ENCODE peak calls at places on chromosomes 3 and 15, in four cellular contexts. X, R, C and N are unnamed samples.

GRCh38 chr3:23404241-23404640 is 201.1 kb downstream of the UBE2E2 start:
- DNase-seq in C (no peak), R (no peak), X (no peak), N (no peak)

GRCh38 chr15:66824374-66824773 is 122.3 kb downstream of the SMAD6 start:
- DNase-seq in R (no peak), X (no peak), C (no peak), N (no peak)

GRCh38 chr3:107516475-107516874 is 6.3 kb upstream of the BBX start:
- DNase-seq in X (no peak), C (no peak), R (no peak), N (no peak)

GRCh38 chr3:195356151-195357086 is 85.5 kb upstream of the XXYLT1 start:
- DNase-seq in X (no peak), C (no peak), R (no peak), N (peak; percentile 77)

GRCh38 chr15:47586653-47587224 is 130.6 kb upstream of the SEMA6D start:
- DNase-seq in X (no peak), C (no peak), R (no peak), N (no peak)

GRCh38 chr3:138038725-138039462 is 28.9 kb downstream of the CLDN18 start:
- DNase-seq in C (no peak), X (no peak), R (no peak), N (no peak)

GRCh38 chr3:13120246-13120927 is 47.2 kb upstream of the IQSEC1 start:
- DNase-seq in X (no peak), R (no peak), C (no peak), N (no peak)

GRCh38 chr3:74537164-74537563 is 77.3 kb downstream of the CNTN3 start:
- DNase-seq in C (no peak), X (no peak), R (no peak), N (no peak)

GRCh38 chr3:155791190-155791589 is 14.9 kb downstream of the C3orf33 start:
- DNase-seq in X (no peak), R (peak; percentile 52), C (no peak), N (no peak)

GRCh38 chr15:36879568-36880225 is 220.7 kb downstream of the MEIS2 start:
- DNase-seq in R (no peak), C (no peak), X (no peak), N (no peak)

GRCh38 chr3:150407818-150408231 is 273 bp upstream of the TSC22D2 start:
- DNase-seq in R (no peak), X (no peak), C (no peak), N (no peak)

GRCh38 chr3:57582470-57583168 is 14.5 kb downstream of the ARF4 start:
- DNase-seq in X (peak; percentile 16), C (peak; percentile 69), R (peak; percentile 86), N (no peak)

GRCh38 chr15:65066635-65067333 is 1.0 kb downstream of the RASL12 start:
- DNase-seq in C (no peak), X (no peak), R (no peak), N (no peak)

GRCh38 chr15:68806220-68807105 is 14.2 kb downstream of the ANP32A start:
- DNase-seq in C (no peak), R (no peak), X (no peak), N (peak; percentile 89)

GRCh38 chr15:39417766-39418165 is 163.1 kb upstream of the THBS1 start:
- DNase-seq in X (no peak), R (no peak), C (peak; percentile 75), N (no peak)

GRCh38 chr3:29067014-29067413 is 213.9 kb upstream of the RBMS3 start:
- DNase-seq in X (no peak), R (peak; percentile 72), C (no peak), N (no peak)

GRCh38 chr3:57752307-57752706 is 3.8 kb upstream of the SLMAP start:
- DNase-seq in C (peak; percentile 52), X (peak; percentile 47), R (peak; percentile 92), N (no peak)

GRCh38 chr15:40054056-40054745 is 15.2 kb upstream of the SRP14 start:
- DNase-seq in R (no peak), C (no peak), X (no peak), N (no peak)

GRCh38 chr3:4290272-4290893 is 12.8 kb upstream of the SETMAR start:
- DNase-seq in R (peak; percentile 30), X (peak; percentile 45), C (no peak), N (peak; percentile 6)

GRCh38 chr3:115688408-115688807 is 65.1 kb downstream of the GAP43 start:
- DNase-seq in X (no peak), C (no peak), R (peak; percentile 40), N (no peak)

GRCh38 chr3:63086190-63086589 is 191.9 kb upstream of the SYNPR start:
- DNase-seq in C (no peak), X (no peak), R (no peak), N (no peak)

GRCh38 chr3:63089007-63089406 is 189.1 kb upstream of the SYNPR start:
- DNase-seq in R (no peak), C (no peak), X (no peak), N (no peak)

GRCh38 chr3:63092545-63092944 is 185.6 kb upstream of the SYNPR start:
- DNase-seq in R (no peak), X (no peak), C (no peak), N (no peak)

GRCh38 chr3:63089735-63090134 is 188.4 kb upstream of the SYNPR start:
- DNase-seq in R (no peak), X (no peak), C (no peak), N (no peak)
- H3K27ac ChIP-seq in R (no peak overlapping the region), X (no peak overlapping the region), C (no peak overlapping the region), N (no peak overlapping the region)

DNA sequence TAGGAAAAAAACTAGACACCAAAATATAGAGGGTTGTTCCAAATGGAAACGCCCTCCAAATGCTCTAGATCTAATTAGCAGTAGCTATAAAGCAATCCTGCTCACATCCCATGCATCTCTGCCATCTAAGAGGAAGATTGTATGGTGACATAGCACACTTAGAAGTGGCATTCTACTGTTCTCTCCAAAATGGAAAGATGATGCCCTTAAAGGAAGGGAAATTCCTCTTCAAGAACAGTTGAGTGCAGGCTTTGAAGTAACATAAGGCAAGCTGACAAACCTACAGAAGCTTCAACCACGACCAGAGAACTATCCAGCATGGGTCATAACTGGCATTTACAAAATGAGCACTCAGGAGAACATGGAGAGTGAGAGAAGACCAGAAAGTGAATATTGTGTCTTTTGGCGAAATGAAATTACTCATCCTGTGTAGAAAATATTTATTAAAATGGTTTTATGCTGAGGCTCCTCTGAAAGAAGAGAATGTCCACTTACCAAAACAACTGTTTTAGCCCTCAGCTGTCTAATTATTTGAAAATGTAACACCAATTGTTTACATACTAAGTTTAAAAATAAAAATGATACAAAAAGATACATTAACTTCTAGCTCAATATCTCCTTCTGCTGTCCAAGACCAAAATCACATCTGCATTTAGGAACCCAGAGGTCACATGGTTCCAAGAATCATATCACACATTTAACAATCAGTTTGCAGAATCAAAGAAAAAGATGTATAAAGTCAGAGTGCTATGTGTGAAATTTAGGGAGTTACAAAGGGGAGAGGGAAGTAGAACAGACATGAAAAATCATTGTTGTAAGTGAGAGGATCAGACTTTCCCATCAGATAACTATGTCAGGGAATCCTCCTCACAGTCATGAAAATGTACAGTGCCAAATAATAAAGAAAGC is 216.9 kb downstream of the ATP8B4 start:
- DNase-seq in X (no peak), R (no peak), C (no peak), N (no peak)
- H3K27ac ChIP-seq in X (peak overlapping the region; percentile 79), R (no peak overlapping the region), C (peak overlapping the region; percentile 88), N (peak overlapping the region; percentile 86)

GRCh38 chr3:71523628-71524027 is 59.9 kb downstream of the FOXP1 start:
- DNase-seq in R (no peak), X (no peak), C (no peak), N (no peak)
- H3K27ac ChIP-seq in R (no peak overlapping the region), X (no peak overlapping the region), C (no peak overlapping the region), N (no peak overlapping the region)

DNA sequence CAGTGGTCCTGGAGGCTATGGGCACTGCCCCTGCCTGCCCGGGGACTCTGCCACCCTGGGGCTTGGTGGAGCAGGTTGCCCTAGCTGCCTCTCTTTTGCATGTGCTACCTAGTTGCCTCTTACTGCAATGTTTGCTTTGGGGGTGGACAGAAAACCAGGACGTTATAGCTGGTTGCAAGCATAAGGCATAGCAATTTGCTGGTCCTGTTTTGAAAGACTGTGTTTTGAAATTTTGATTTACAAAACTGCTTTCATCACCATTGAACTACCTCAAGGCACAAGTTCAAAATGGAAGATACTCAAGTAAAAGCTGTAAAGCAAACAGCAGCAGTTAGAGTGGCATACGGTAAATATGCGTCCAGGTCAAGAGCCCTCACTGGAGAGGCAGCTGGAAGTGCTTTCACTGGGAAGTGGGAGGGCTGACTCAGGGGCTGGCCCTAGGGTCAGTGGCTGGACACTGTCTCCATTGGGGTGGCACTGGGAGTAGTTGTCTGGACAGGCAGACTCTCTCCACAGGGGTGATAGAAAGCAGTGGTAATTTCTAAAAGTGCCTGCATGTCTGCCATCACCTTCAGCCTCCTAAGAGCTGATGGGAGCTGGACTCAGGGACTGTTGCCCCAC is 138.1 kb downstream of the CHDH start:
- DNase-seq in C (no peak), R (no peak), X (no peak), N (no peak)
- H3K27ac ChIP-seq in C (no peak overlapping the region), R (no peak overlapping the region), X (no peak overlapping the region), N (no peak overlapping the region)

GRCh38 chr3:126212629-126213375 is 32.4 kb upstream of the ALDH1L1 start:
- DNase-seq in C (peak; percentile 39), R (peak; percentile 39), X (peak; percentile 71), N (peak; percentile 26)
- H3K27ac ChIP-seq in C (peak overlapping the region; percentile 73), R (no peak overlapping the region), X (peak overlapping the region; percentile 39), N (no peak overlapping the region)

GRCh38 chr15:61994216-61994615 is 66.0 kb downstream of the VPS13C start:
- DNase-seq in C (no peak), R (peak; percentile 63), X (no peak), N (no peak)

GRCh38 chr15:61996056-61996635 is 64.1 kb downstream of the VPS13C start:
- DNase-seq in R (no peak), C (no peak), X (no peak), N (no peak)

GRCh38 chr15:61987824-61988223 is 72.4 kb downstream of the VPS13C start:
- DNase-seq in C (no peak), X (no peak), R (no peak), N (no peak)

GRCh38 chr15:61989698-61990097 is 70.5 kb downstream of the VPS13C start:
- DNase-seq in C (no peak), R (no peak), X (no peak), N (no peak)

DNA sequence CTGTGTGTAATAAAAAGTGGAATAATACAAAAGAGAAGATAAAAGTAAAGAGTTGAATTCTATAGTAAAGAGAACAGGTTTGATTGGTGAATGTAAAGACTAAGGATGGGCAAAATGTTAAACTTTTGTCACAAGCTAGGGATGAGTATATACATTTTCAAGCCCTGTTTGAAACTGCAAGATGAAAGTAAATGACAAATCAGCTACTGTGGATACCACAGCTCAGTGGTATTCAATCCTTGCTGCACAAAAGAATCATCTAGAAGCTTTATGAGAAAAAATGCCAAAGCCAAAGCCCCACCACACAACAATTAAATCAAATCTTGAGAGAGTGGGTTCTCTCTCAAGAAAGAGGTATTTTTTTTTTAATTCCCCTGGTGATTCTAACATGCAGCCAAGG is 67.7 kb downstream of the VPS13C start:
- DNase-seq in X (no peak), R (no peak), C (no peak), N (no peak)
- H3K27ac ChIP-seq in X (no peak overlapping the region), R (no peak overlapping the region), C (no peak overlapping the region), N (no peak overlapping the region)